ENCODE peak calls at places on chromosomes 4 and X, in five cellular contexts. S, W, K, J and B are unnamed samples.
A peak's percentile ranks its signal among the peaks of the same experiment; 100 is the strongest.

GRCh38 chr4:146330392-146330791 is 116.1 kb downstream of the REELD1 start:
- DNase-seq in K (no peak), W (no peak), S (no peak), J (no peak), B (no peak)

GRCh38 chr4:140098481-140099132 is 55.4 kb downstream of the MAML3 start:
- DNase-seq in J (no peak), S (no peak), W (peak; percentile 64), K (no peak), B (no peak)

GRCh38 chr4:92210906-92211305 is 92.9 kb upstream of the GRID2 start:
- DNase-seq in S (no peak), K (no peak), W (no peak), J (no peak), B (no peak)

GRCh38 chrX:38109042-38109904 is 102.9 kb downstream of the SYTL5 start:
- DNase-seq in K (peak; percentile 10), J (no peak), W (no peak), S (no peak), B (no peak)

GRCh38 chrX:47643926-47644325 is 6.4 kb downstream of the ELK1 start:
- DNase-seq in J (no peak), K (no peak), S (no peak), W (no peak), B (no peak)

GRCh38 chr4:70734168-70734954 is 12.6 kb downstream of the RUFY3 start:
- DNase-seq in S (no peak), J (no peak), W (no peak), K (peak; percentile 26), B (no peak)

GRCh38 chrX:7779644-7780043 is 63.3 kb upstream of the VCX start:
- DNase-seq in W (no peak), S (no peak), J (no peak), K (no peak), B (no peak)

GRCh38 chr4:182240161-182241130 is 2.8 kb upstream of the TENM3 start:
- DNase-seq in K (no peak), J (no peak), S (no peak), W (no peak), B (peak; percentile 69)

GRCh38 chr4:83207497-83208105 is 77.0 kb downstream of the COQ2 start:
- DNase-seq in K (peak; percentile 46), S (no peak), J (no peak), W (peak; percentile 83), B (no peak)

GRCh38 chrX:65990702-65991101 is 49.2 kb downstream of the VSIG4 start:
- DNase-seq in J (no peak), W (no peak), S (no peak), K (no peak), B (no peak)

GRCh38 chr4:3369781-3370660 is 71.7 kb upstream of the HGFAC start:
- DNase-seq in S (no peak), W (no peak), K (no peak), J (no peak), B (peak; percentile 52)

GRCh38 chrX:110087485-110088356 is 84.8 kb downstream of the TMEM164 start:
- DNase-seq in K (no peak), J (no peak), S (peak; percentile 9), W (peak; percentile 43), B (peak; percentile 27)

GRCh38 chrX:54509401-54509800 is 13.4 kb upstream of the FGD1 start:
- DNase-seq in K (no peak), S (no peak), J (no peak), W (no peak), B (no peak)

GRCh38 chr4:155179216-155179615 is 29.2 kb upstream of the NPY2R start:
- DNase-seq in J (no peak), K (no peak), W (peak; percentile 15), S (no peak), B (no peak)

GRCh38 chrX:153853180-153853901 is 23.0 kb upstream of the PDZD4 start:
- DNase-seq in S (no peak), K (no peak), J (peak; percentile 6), W (no peak), B (no peak)

GRCh38 chr4:11611868-11612267 is 183.2 kb upstream of the HS3ST1 start:
- DNase-seq in K (no peak), J (no peak), S (no peak), W (no peak), B (no peak)

GRCh38 chr4:130812117-130812765 is 1716.3 kb downstream of the C4orf33 start:
- DNase-seq in J (no peak), S (no peak), W (no peak), K (no peak), B (no peak)

GRCh38 chr4:109302366-109303140 is at the start of gene COL25A1:
- DNase-seq in J (peak; percentile 71), W (no peak), K (peak; percentile 11), S (peak; percentile 6), B (peak; percentile 56)

GRCh38 chr4:181952478-181952877 is 290.7 kb upstream of the TENM3 start:
- DNase-seq in W (no peak), J (no peak), S (no peak), K (peak; percentile 25), B (peak; percentile 66)

GRCh38 chr4:56080384-56080783 is 131.6 kb downstream of the CEP135 start:
- DNase-seq in W (no peak), K (peak; percentile 50), J (no peak), S (no peak), B (no peak)

GRCh38 chr4:139144161-139144859 is 32.7 kb downstream of the ELF2 start:
- DNase-seq in W (no peak), S (peak; percentile 45), K (peak; percentile 36), J (peak; percentile 82), B (peak; percentile 32)

GRCh38 chr4:118941149-118941548 is 52.5 kb downstream of the SYNPO2 start:
- DNase-seq in J (no peak), S (peak; percentile 92), K (peak; percentile 15), W (no peak), B (peak; percentile 27)

GRCh38 chr4:9976781-9977180 is 44.5 kb downstream of the SLC2A9 start:
- DNase-seq in J (no peak), K (no peak), S (no peak), W (no peak), B (no peak)

GRCh38 chrX:30659421-30659820 is 6.2 kb downstream of the GK start:
- DNase-seq in J (no peak), W (no peak), K (no peak), S (no peak), B (no peak)

GRCh38 chr4:139833131-139833930 is 167.7 kb downstream of the MGST2 start:
- DNase-seq in S (no peak), W (no peak), J (no peak), K (no peak), B (no peak)

GRCh38 chr4:29553842-29554241 is 1166.3 kb upstream of the PCDH7 start:
- DNase-seq in J (no peak), K (no peak), S (no peak), W (peak; percentile 7), B (no peak)

DNA sequence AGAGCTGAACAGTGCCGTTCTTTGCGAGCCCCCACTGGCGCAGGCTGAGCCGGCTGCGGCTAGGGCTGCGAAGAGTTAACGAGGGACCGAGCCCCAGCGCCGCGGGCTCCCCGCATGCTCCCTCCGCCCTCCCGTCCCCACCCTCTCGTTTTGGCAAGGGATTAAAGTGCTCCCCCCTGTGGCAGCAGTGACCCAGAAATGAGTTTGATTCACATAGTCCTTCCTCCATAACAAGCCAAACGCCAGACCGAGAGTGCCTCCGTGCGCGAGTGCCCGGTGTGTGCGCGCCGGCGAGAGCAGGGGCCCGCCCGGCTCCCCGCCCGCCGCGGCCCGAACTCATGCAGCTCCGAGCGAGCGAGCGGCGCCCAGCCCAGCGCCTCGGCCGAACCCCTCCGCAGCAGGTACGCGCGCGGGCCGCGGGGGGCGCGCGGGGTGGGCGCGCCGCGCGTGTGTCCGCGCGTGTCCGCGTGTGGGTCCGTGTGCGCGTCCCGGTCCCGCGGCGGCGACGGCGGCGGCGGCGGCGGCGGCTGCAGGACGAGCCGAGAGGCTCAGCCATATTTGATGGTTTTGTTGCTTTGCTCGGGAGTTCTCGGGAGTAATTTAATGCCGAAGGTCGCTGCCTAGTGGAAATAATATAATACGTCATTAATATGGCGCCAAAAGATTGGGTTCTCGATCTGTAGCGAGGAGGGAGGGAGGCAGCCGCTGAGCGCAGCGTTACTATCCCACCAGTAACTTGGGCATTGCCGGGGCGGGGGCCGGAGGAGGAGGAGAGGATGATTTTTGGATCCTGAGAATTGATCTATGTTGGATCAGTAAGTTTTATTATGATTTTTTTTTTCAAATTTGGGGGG is at the start of gene JADE1:
- DNase-seq in K (peak; percentile 95), J (peak; percentile 97), W (peak; percentile 90), S (peak; percentile 97), B (peak; percentile 95)
- TF ChIP-seq POLR2A in K (peak; percentile 49), J (peak; percentile 81), W (peak; percentile 56), S (peak; percentile 25), B (peak; percentile 83)

GRCh38 chr4:4791299-4791798 is 68.1 kb upstream of the MSX1 start:
- DNase-seq in W (no peak), K (no peak), J (no peak), S (no peak), B (no peak)
- H3K27ac ChIP-seq in W (no peak overlapping the region), K (no peak overlapping the region), J (no peak overlapping the region), S (no peak overlapping the region), B (no peak overlapping the region)

DNA sequence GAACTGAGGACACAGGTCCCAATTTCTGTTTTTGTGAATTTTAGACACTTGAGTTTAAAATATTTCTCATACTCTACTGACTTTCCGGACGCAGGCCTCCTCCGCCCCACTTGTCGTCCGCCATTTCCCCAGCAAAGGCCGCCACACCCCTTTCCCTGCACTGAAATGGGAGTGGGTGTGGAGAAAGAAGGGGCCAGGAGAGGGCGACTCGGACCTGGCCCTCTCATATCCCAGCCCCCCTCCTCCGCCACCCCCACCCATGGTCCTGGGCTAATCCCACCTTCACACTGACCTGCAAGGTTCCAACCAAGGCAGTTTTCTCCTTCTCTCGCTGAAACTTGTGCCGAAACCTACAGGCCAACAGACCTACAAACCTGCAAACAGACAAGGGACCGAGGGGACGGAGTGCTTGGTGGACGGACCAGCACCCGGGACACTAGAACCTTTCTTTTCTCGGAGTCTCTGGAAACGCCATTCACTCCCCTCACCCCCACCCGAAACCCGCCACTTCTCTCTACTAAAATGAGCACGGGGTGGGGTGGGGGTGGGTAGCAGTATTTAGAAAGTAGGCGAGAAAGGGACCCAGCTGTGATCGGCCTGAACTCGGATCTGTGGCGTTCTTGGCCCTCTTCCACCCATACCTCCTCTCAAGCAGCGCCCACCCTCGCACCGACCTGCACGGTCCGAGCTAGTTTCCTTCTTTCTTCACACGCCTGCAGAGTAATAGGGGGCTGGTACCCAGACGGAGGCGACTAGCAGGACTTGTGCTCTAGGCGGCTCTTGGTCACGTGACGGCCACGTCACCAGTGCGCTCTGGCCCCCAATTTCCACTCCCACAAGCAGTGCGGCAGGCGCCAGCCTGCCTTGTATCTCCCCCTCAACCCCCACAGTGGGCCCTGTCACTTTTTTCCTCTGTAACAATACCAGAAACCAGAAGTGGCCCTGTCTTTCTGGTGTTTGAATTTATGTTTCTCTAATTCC is at the start of gene ARMCX6:
- DNase-seq in S (peak; percentile 70), W (peak; percentile 40), J (peak; percentile 93), K (peak; percentile 80), B (peak; percentile 82)
- TF ChIP-seq POLR2A in S (peak; percentile 42), W (peak; percentile 20), J (no peak), K (no peak), B (no peak)

DNA sequence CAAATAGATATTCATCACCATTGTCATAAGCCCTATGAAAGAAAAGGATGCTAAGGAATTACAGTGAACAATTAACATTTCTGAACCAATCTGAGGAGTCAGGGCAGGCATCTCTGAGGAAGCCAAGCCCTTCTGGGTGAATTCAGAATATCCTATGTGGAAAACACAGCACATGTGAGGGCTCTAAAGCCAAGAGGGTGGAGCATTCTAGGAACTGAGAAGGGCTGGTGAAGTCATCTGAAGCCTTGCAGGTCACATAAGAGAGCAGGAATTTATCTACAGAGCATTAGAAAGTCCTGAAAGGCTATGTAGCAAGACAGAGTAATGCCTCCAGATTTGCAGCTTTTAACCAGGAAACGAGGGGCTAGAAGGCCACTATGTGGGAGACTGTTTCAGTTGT is 195.7 kb downstream of the SPATA18 start:
- DNase-seq in K (no peak), S (no peak), W (no peak), J (no peak), B (no peak)
- H3K27ac ChIP-seq in K (no peak overlapping the region), S (no peak overlapping the region), W (no peak overlapping the region), J (no peak overlapping the region), B (no peak overlapping the region)